ENCODE peak calls at places on chromosomes 1 and 21, in seven cellular contexts. One of them, this sample, is unnamed.

GRCh38 chr1:62398377-62398776 is 38.5 kb upstream of the USP1 start:
- DNase-seq in neuronal stem cell: no peak
- DNase-seq in heart left ventricle: no peak
- DNase-seq in GM23248: peak; percentile 95
- DNase-seq in Panc1: no peak
- DNase-seq in CD8-positive, alpha-beta memory T cell: no peak
- DNase-seq in transverse colon: no peak
- DNase-seq in this sample: no peak

GRCh38 chr1:118147542-118147941 is 37.5 kb downstream of the SPAG17 start:
- DNase-seq in neuronal stem cell: no peak
- DNase-seq in heart left ventricle: no peak
- DNase-seq in GM23248: peak; percentile 90
- DNase-seq in Panc1: no peak
- DNase-seq in CD8-positive, alpha-beta memory T cell: no peak
- DNase-seq in transverse colon: no peak
- DNase-seq in this sample: no peak

GRCh38 chr1:241531195-241532172 is 694 bp upstream of the KMO start:
- DNase-seq in neuronal stem cell: peak; percentile 35
- DNase-seq in heart left ventricle: no peak
- DNase-seq in GM23248: peak; percentile 84
- DNase-seq in Panc1: peak; percentile 76
- DNase-seq in CD8-positive, alpha-beta memory T cell: peak; percentile 67
- DNase-seq in transverse colon: no peak
- DNase-seq in this sample: no peak

GRCh38 chr21:36511484-36512227 is 31.7 kb upstream of the CLDN14 start:
- DNase-seq in neuronal stem cell: no peak
- DNase-seq in heart left ventricle: no peak
- DNase-seq in GM23248: peak; percentile 20
- DNase-seq in Panc1: no peak
- DNase-seq in CD8-positive, alpha-beta memory T cell: no peak
- DNase-seq in transverse colon: no peak
- DNase-seq in this sample: no peak

GRCh38 chr1:164780863-164781262 is 221.9 kb downstream of the PBX1 start:
- DNase-seq in neuronal stem cell: no peak
- DNase-seq in heart left ventricle: peak; percentile 73
- DNase-seq in GM23248: peak; percentile 97
- DNase-seq in Panc1: no peak
- DNase-seq in CD8-positive, alpha-beta memory T cell: no peak
- DNase-seq in transverse colon: no peak
- DNase-seq in this sample: no peak

GRCh38 chr1:59574085-59574484 is 240.7 kb upstream of the HOOK1 start:
- DNase-seq in neuronal stem cell: no peak
- DNase-seq in heart left ventricle: no peak
- DNase-seq in GM23248: peak; percentile 77
- DNase-seq in Panc1: no peak
- DNase-seq in CD8-positive, alpha-beta memory T cell: no peak
- DNase-seq in transverse colon: no peak
- DNase-seq in this sample: no peak

GRCh38 chr1:29466258-29466657 is 229.9 kb downstream of the PTPRU start:
- DNase-seq in neuronal stem cell: no peak
- DNase-seq in heart left ventricle: no peak
- DNase-seq in GM23248: no peak
- DNase-seq in Panc1: no peak
- DNase-seq in CD8-positive, alpha-beta memory T cell: no peak
- DNase-seq in transverse colon: no peak
- DNase-seq in this sample: no peak

GRCh38 chr21:43884012-43884860 is 19.2 kb downstream of the AGPAT3 start:
- DNase-seq in neuronal stem cell: no peak
- DNase-seq in heart left ventricle: no peak
- DNase-seq in GM23248: no peak
- DNase-seq in Panc1: no peak
- DNase-seq in CD8-positive, alpha-beta memory T cell: no peak
- DNase-seq in transverse colon: peak; percentile 83
- DNase-seq in this sample: no peak

GRCh38 chr1:146010126-146010738 is 11.3 kb downstream of the HJV start:
- DNase-seq in neuronal stem cell: no peak
- DNase-seq in heart left ventricle: no peak
- DNase-seq in GM23248: no peak
- DNase-seq in Panc1: no peak
- DNase-seq in CD8-positive, alpha-beta memory T cell: no peak
- DNase-seq in transverse colon: no peak
- DNase-seq in this sample: no peak

GRCh38 chr1:42096565-42096964 is 56.6 kb upstream of the GUCA2B start:
- DNase-seq in neuronal stem cell: no peak
- DNase-seq in heart left ventricle: no peak
- DNase-seq in GM23248: no peak
- DNase-seq in Panc1: no peak
- DNase-seq in CD8-positive, alpha-beta memory T cell: no peak
- DNase-seq in transverse colon: no peak
- DNase-seq in this sample: no peak

GRCh38 chr1:224615861-224616760 is at the start of gene CNIH3:
- DNase-seq in neuronal stem cell: peak; percentile 70
- DNase-seq in heart left ventricle: no peak
- DNase-seq in GM23248: peak; percentile 63
- DNase-seq in Panc1: no peak
- DNase-seq in CD8-positive, alpha-beta memory T cell: peak; percentile 20
- DNase-seq in transverse colon: no peak
- DNase-seq in this sample: no peak

GRCh38 chr1:185487943-185488342 is 170.9 kb upstream of the IVNS1ABP start:
- DNase-seq in neuronal stem cell: no peak
- DNase-seq in heart left ventricle: no peak
- DNase-seq in GM23248: no peak
- DNase-seq in Panc1: no peak
- DNase-seq in CD8-positive, alpha-beta memory T cell: no peak
- DNase-seq in transverse colon: no peak
- DNase-seq in this sample: no peak

GRCh38 chr1:18955116-18955441 is 1.4 kb downstream of the IFFO2 start:
- DNase-seq in neuronal stem cell: no peak
- DNase-seq in heart left ventricle: no peak
- DNase-seq in GM23248: no peak
- DNase-seq in Panc1: no peak
- DNase-seq in CD8-positive, alpha-beta memory T cell: no peak
- DNase-seq in transverse colon: no peak
- DNase-seq in this sample: no peak
- H3K4me3 ChIP-seq in neuronal stem cell: peak overlapping the region; percentile 68
- H3K4me3 ChIP-seq in heart left ventricle: peak overlapping the region; percentile 67
- H3K4me3 ChIP-seq in GM23248: peak overlapping the region; percentile 87
- H3K4me3 ChIP-seq in Panc1: peak overlapping the region; percentile 85
- H3K4me3 ChIP-seq in CD8-positive, alpha-beta memory T cell: peak overlapping the region; percentile 69
- H3K4me3 ChIP-seq in transverse colon: peak overlapping the region; percentile 89
- H3K4me3 ChIP-seq in this sample: peak overlapping the region; percentile 76

GRCh38 chr1:78101514-78101913 is 55.7 kb downstream of the GIPC2 start:
- DNase-seq in neuronal stem cell: no peak
- DNase-seq in heart left ventricle: peak; percentile 56
- DNase-seq in GM23248: peak; percentile 96
- DNase-seq in Panc1: no peak
- DNase-seq in CD8-positive, alpha-beta memory T cell: no peak
- DNase-seq in transverse colon: peak; percentile 35
- DNase-seq in this sample: no peak
- H3K27ac ChIP-seq in neuronal stem cell: no peak overlapping the region
- H3K27ac ChIP-seq in heart left ventricle: peak overlapping the region; percentile 66
- H3K27ac ChIP-seq in GM23248: peak overlapping the region; percentile 97
- H3K27ac ChIP-seq in Panc1: no peak overlapping the region
- H3K27ac ChIP-seq in CD8-positive, alpha-beta memory T cell: no peak overlapping the region
- H3K27ac ChIP-seq in transverse colon: no peak overlapping the region
- H3K27ac ChIP-seq in this sample: no peak overlapping the region

GRCh38 chr1:204087181-204087892 is 14.4 kb downstream of the SOX13 start:
- DNase-seq in neuronal stem cell: no peak
- DNase-seq in heart left ventricle: no peak
- DNase-seq in GM23248: peak; percentile 8
- DNase-seq in Panc1: no peak
- DNase-seq in CD8-positive, alpha-beta memory T cell: no peak
- DNase-seq in transverse colon: no peak
- DNase-seq in this sample: no peak

GRCh38 chr1:204087893-204088528 is 15.1 kb downstream of the SOX13 start:
- DNase-seq in neuronal stem cell: no peak
- DNase-seq in heart left ventricle: peak; percentile 54
- DNase-seq in GM23248: peak; percentile 2
- DNase-seq in Panc1: no peak
- DNase-seq in CD8-positive, alpha-beta memory T cell: no peak
- DNase-seq in transverse colon: peak; percentile 48
- DNase-seq in this sample: no peak

GRCh38 chr1:204091066-204091465 is 18.2 kb downstream of the SOX13 start:
- DNase-seq in neuronal stem cell: no peak
- DNase-seq in heart left ventricle: no peak
- DNase-seq in GM23248: no peak
- DNase-seq in Panc1: no peak
- DNase-seq in CD8-positive, alpha-beta memory T cell: no peak
- DNase-seq in transverse colon: no peak
- DNase-seq in this sample: no peak

GRCh38 chr1:204089044-204089751 is 16.3 kb downstream of the SOX13 start:
- DNase-seq in neuronal stem cell: no peak
- DNase-seq in heart left ventricle: peak; percentile 37
- DNase-seq in GM23248: peak; percentile 64
- DNase-seq in Panc1: no peak
- DNase-seq in CD8-positive, alpha-beta memory T cell: no peak
- DNase-seq in transverse colon: peak; percentile 68
- DNase-seq in this sample: no peak

GRCh38 chr1:204088596-204088995 is 15.7 kb downstream of the SOX13 start:
- DNase-seq in neuronal stem cell: no peak
- DNase-seq in heart left ventricle: no peak
- DNase-seq in GM23248: no peak
- DNase-seq in Panc1: no peak
- DNase-seq in CD8-positive, alpha-beta memory T cell: no peak
- DNase-seq in transverse colon: no peak
- DNase-seq in this sample: no peak
- H3K4me1 ChIP-seq in neuronal stem cell: peaks cover 49% of the 10 kb centered on the region
- H3K4me1 ChIP-seq in heart left ventricle: peaks cover 56% of the 10 kb centered on the region
- H3K4me1 ChIP-seq in GM23248: peaks cover 9% of the 10 kb centered on the region
- H3K4me1 ChIP-seq in Panc1: peaks cover 49% of the 10 kb centered on the region
- H3K4me1 ChIP-seq in CD8-positive, alpha-beta memory T cell: no peaks in the 10 kb centered on the region
- H3K4me1 ChIP-seq in transverse colon: peaks cover 76% of the 10 kb centered on the region
- H3K4me1 ChIP-seq in this sample: peaks cover 48% of the 10 kb centered on the region

GRCh38 chr1:167130782-167131520 is 37.1 kb downstream of the STYXL2 start:
- DNase-seq in neuronal stem cell: no peak
- DNase-seq in heart left ventricle: no peak
- DNase-seq in GM23248: no peak
- DNase-seq in Panc1: no peak
- DNase-seq in CD8-positive, alpha-beta memory T cell: no peak
- DNase-seq in transverse colon: no peak
- DNase-seq in this sample: no peak
- H3K4me3 ChIP-seq in neuronal stem cell: no peak overlapping the region
- H3K4me3 ChIP-seq in heart left ventricle: no peak overlapping the region
- H3K4me3 ChIP-seq in GM23248: no peak overlapping the region
- H3K4me3 ChIP-seq in Panc1: no peak overlapping the region
- H3K4me3 ChIP-seq in CD8-positive, alpha-beta memory T cell: no peak overlapping the region
- H3K4me3 ChIP-seq in transverse colon: no peak overlapping the region
- H3K4me3 ChIP-seq in this sample: no peak overlapping the region

DNA sequence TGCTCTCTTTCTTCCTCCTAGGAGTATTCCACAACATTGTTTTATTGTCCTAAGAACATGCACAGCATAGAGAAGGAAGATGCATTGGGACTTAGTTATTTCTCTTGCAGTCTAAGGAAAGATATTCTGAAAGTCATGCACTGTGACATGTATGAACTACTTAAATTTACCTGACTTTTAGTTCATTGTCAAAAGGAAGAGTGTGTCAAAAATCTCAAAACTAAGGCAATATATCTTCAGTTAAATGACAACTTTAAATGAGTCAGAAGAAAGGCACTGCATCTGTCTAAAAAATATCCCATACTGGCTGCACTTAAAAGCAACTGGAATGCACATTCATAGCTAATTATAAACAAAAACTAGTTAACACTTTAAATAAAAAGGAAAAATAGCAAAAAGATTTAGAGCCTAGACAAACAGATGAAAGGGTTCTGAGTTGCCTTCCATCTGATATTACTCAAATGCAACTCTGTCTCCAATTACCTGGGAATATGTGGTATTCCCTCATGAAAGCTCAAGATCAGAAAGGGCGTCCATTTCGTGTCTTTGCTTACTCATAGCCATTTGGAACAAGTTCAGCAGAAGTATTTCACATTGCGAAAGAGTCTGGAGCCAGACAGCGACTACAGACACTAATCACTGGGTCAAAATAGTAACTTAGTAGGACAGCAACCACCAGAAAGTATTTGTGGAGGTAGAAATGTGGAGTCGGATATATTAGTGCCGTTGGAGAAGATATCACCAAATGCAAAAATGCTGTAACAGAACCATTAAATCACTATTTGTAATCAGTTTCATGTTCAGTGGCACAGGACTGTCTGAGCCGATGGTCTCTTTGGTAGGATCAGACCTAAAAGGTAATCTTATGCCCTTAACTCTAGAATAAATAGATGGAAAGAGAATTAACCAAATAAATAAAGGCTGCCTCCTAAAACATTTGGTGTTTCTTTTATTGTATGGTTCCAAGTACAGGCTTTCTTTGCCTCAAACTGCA is 225.7 kb downstream of the GREM2 start:
- DNase-seq in neuronal stem cell: no peak
- DNase-seq in heart left ventricle: no peak
- DNase-seq in GM23248: peak; percentile 94
- DNase-seq in Panc1: no peak
- DNase-seq in CD8-positive, alpha-beta memory T cell: no peak
- DNase-seq in transverse colon: no peak
- DNase-seq in this sample: no peak
- H3K27ac ChIP-seq in neuronal stem cell: no peak overlapping the region
- H3K27ac ChIP-seq in heart left ventricle: no peak overlapping the region
- H3K27ac ChIP-seq in GM23248: peak overlapping the region; percentile 84
- H3K27ac ChIP-seq in Panc1: no peak overlapping the region
- H3K27ac ChIP-seq in CD8-positive, alpha-beta memory T cell: no peak overlapping the region
- H3K27ac ChIP-seq in transverse colon: no peak overlapping the region
- H3K27ac ChIP-seq in this sample: no peak overlapping the region

DNA sequence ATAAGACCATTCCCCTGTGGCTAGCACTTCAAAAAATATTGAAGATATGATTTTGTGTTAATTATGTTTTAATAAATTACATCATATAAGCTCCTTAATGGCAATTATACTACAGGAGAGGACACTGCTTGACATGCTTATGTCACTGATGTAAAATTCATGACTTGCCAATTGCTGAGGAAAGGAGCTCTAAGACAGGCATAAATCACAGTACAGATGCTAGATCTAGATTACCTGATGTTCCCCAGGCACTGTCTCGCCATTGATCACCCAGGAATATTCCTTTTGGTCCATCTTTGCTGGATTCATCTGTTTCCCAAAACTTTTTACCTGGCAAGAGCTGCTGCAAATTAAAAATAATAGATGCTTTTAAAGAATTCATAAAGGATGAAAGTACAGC is 58.8 kb downstream of the PUM1 start:
- DNase-seq in neuronal stem cell: no peak
- DNase-seq in heart left ventricle: no peak
- DNase-seq in GM23248: no peak
- DNase-seq in Panc1: no peak
- DNase-seq in CD8-positive, alpha-beta memory T cell: no peak
- DNase-seq in transverse colon: no peak
- DNase-seq in this sample: no peak
- H3K4me1 ChIP-seq in neuronal stem cell: no peaks in the 10 kb centered on the region
- H3K4me1 ChIP-seq in heart left ventricle: peaks cover 32% of the 10 kb centered on the region
- H3K4me1 ChIP-seq in GM23248: peaks cover 57% of the 10 kb centered on the region
- H3K4me1 ChIP-seq in Panc1: peaks cover 11% of the 10 kb centered on the region
- H3K4me1 ChIP-seq in CD8-positive, alpha-beta memory T cell: peaks cover 39% of the 10 kb centered on the region
- H3K4me1 ChIP-seq in transverse colon: peaks cover 24% of the 10 kb centered on the region
- H3K4me1 ChIP-seq in this sample: no peaks in the 10 kb centered on the region